ENCODE peak calls at places on chromosomes 1 and 21, in nine cellular contexts. W, S, T, E, I, Q, Y, A and L are unnamed samples.
A peak's percentile ranks its signal among the peaks of the same experiment; 100 is the strongest.

GRCh38 chr1:168180148-168180524 is 1.4 kb downstream of the TIPRL start:
- DNase-seq in S (no peak), Y (no peak), W (no peak), I (no peak), A (no peak), E (no peak), T (no peak), Q (no peak), L (no peak)

GRCh38 chr1:39105061-39105840 is 79.1 kb downstream of the NDUFS5 start:
- DNase-seq in Y (peak; percentile 56), W (peak; percentile 62), S (no peak), E (peak; percentile 77), A (peak; percentile 84), T (peak; percentile 90), Q (no peak), I (peak; percentile 22), L (no peak)

GRCh38 chr1:5752715-5753330 is 239.4 kb downstream of the NPHP4 start:
- DNase-seq in Y (no peak), W (no peak), S (no peak), I (no peak), Q (no peak), E (no peak), T (no peak), A (no peak), L (no peak)

GRCh38 chr1:156959414-156959813 is 39.0 kb downstream of the LRRC71 start:
- DNase-seq in I (no peak), Y (no peak), W (no peak), E (no peak), T (no peak), A (no peak), Q (no peak), S (peak; percentile 24), L (no peak)

GRCh38 chr1:116997666-116998065 is 3.9 kb upstream of the CD101 start:
- DNase-seq in E (no peak), I (no peak), S (no peak), W (no peak), A (peak; percentile 29), Y (no peak), Q (no peak), T (no peak), L (no peak)

GRCh38 chr1:115306146-115306545 is 31.9 kb downstream of the NGF start:
- DNase-seq in A (no peak), E (no peak), Y (no peak), Q (no peak), S (no peak), T (no peak), W (no peak), I (no peak), L (no peak)

GRCh38 chr1:98304888-98305287 is 356.6 kb upstream of the SNX7 start:
- DNase-seq in A (no peak), T (peak; percentile 7), E (no peak), Q (no peak), Y (no peak), I (no peak), S (no peak), W (no peak), L (no peak)

GRCh38 chr1:28172690-28173150 is 3.8 kb downstream of the PTAFR start:
- DNase-seq in I (no peak), Y (no peak), A (no peak), E (no peak), W (peak; percentile 69), Q (no peak), S (no peak), T (no peak), L (no peak)

GRCh38 chr1:212254853-212255363 is 30.3 kb upstream of the PPP2R5A start:
- DNase-seq in A (peak; percentile 17), S (no peak), Q (peak; percentile 69), W (peak; percentile 20), Y (no peak), T (peak; percentile 29), E (no peak), I (no peak), L (no peak)

GRCh38 chr1:97091263-97091662 is 369.7 kb downstream of the PTBP2 start:
- DNase-seq in Q (no peak), E (no peak), W (no peak), Y (no peak), A (no peak), S (no peak), I (no peak), T (no peak), L (no peak)

GRCh38 chr1:43427524-43427923 is 26.2 kb downstream of the HYI start:
- DNase-seq in Q (no peak), S (no peak), T (no peak), E (peak; percentile 65), A (no peak), Y (no peak), I (no peak), W (no peak), L (no peak)

GRCh38 chr1:44786138-44786840 is 1.7 kb downstream of the BEST4 start:
- DNase-seq in A (peak; percentile 79), S (no peak), I (peak; percentile 52), E (peak; percentile 74), Q (no peak), Y (peak; percentile 64), T (peak; percentile 76), W (peak; percentile 59), L (no peak)

GRCh38 chr1:25467616-25468015 is 36.9 kb downstream of the MACO1 start:
- DNase-seq in E (no peak), A (no peak), Y (no peak), I (no peak), Q (no peak), W (no peak), T (no peak), S (no peak), L (no peak)

GRCh38 chr1:61157420-61157987 is 75.1 kb downstream of the NFIA start:
- DNase-seq in S (peak; percentile 58), E (no peak), Q (no peak), Y (no peak), T (peak; percentile 82), I (no peak), A (peak; percentile 90), W (peak; percentile 67), L (no peak)

GRCh38 chr1:61254629-61255323 is 172.4 kb downstream of the NFIA start:
- DNase-seq in W (peak; percentile 77), A (peak; percentile 63), E (no peak), T (peak; percentile 45), Q (no peak), Y (no peak), S (no peak), I (no peak), L (peak; percentile 74)

GRCh38 chr21:14982336-14982735 is 82.5 kb downstream of the NRIP1 start:
- DNase-seq in S (no peak), W (no peak), Q (no peak), A (no peak), Y (no peak), E (no peak), I (no peak), T (no peak), L (no peak)

GRCh38 chr1:63575340-63575826 is 17.8 kb upstream of the PGM1 start:
- DNase-seq in Q (no peak), A (peak; percentile 41), W (peak; percentile 53), T (peak; percentile 16), E (no peak), I (no peak), Y (no peak), S (no peak), L (no peak)

GRCh38 chr1:65630855-65631254 is 161.8 kb upstream of the PDE4B start:
- DNase-seq in T (peak; percentile 25), Y (no peak), I (no peak), A (no peak), Q (no peak), W (peak; percentile 26), E (no peak), S (no peak), L (peak; percentile 64)

GRCh38 chr1:30868833-30869435 is 39.6 kb downstream of the SDC3 start:
- DNase-seq in E (no peak), S (no peak), I (no peak), Q (no peak), T (no peak), Y (no peak), W (no peak), A (no peak), L (no peak)

GRCh38 chr21:21268061-21268471 is 269.9 kb downstream of the NCAM2 start:
- DNase-seq in E (no peak), W (peak; percentile 1), S (no peak), A (peak; percentile 0), Q (no peak), I (no peak), Y (no peak), T (no peak), L (no peak)

GRCh38 chr1:193115629-193116227 is 6.1 kb upstream of the CDC73 start:
- DNase-seq in S (peak; percentile 78), T (peak; percentile 85), W (peak; percentile 97), I (no peak), A (peak; percentile 99), E (no peak), Q (no peak), Y (no peak), L (peak; percentile 84)

GRCh38 chr1:244056602-244057001 is 5.5 kb downstream of the ZBTB18 start:
- DNase-seq in I (no peak), S (no peak), Y (no peak), W (no peak), T (no peak), Q (no peak), E (no peak), A (no peak), L (no peak)